ENCODE peak calls at places on chromosomes 11 and 22, in five cellular contexts. U is tibial nerve, D is Peyer's patch, C is HCT116, M is sigmoid colon. B is an unnamed sample.
A peak's percentile ranks its signal among the peaks of the same experiment; 100 is the strongest.

GRCh38 chr11:66956689-66957290 is 1.4 kb downstream of the PC start:
- DNase-seq in U (peak; percentile 25), D (no peak), C (no peak), M (peak; percentile 70), B (no peak)

GRCh38 chr22:17601031-17601430 is 27.5 kb downstream of the ATP6V1E1 start:
- DNase-seq in U (no peak), D (no peak), C (no peak), M (no peak), B (no peak)

GRCh38 chr11:35282226-35282882 is 137.0 kb downstream of the SLC1A2 start:
- DNase-seq in U (no peak), D (no peak), C (no peak), M (no peak), B (no peak)

GRCh38 chr11:49505231-49505630 is 296.8 kb upstream of the FOLH1 start:
- DNase-seq in U (no peak), D (no peak), C (no peak), M (no peak), B (no peak)

GRCh38 chr11:63770763-63771162 is 2.2 kb upstream of the ZFTA start:
- DNase-seq in U (no peak), D (no peak), C (no peak), M (no peak), B (no peak)

GRCh38 chr11:108571001-108571400 is 22.6 kb downstream of the EXPH5 start:
- DNase-seq in U (no peak), D (no peak), C (no peak), M (no peak), B (no peak)

GRCh38 chr11:104134760-104135159 is 29.2 kb downstream of the PDGFD start:
- DNase-seq in U (no peak), D (no peak), C (no peak), M (no peak), B (no peak)

GRCh38 chr11:10584071-10584501 is 15.6 kb upstream of the LYVE1 start:
- DNase-seq in U (no peak), D (no peak), C (no peak), M (peak; percentile 78), B (no peak)

GRCh38 chr11:112223125-112223524 is 3.1 kb upstream of the PTS start:
- DNase-seq in U (no peak), D (no peak), C (no peak), M (no peak), B (no peak)

GRCh38 chr22:50670914-50671538 is 1.6 kb upstream of the SHANK3 start:
- DNase-seq in U (no peak), D (no peak), C (no peak), M (no peak), B (no peak)

GRCh38 chr11:19510468-19510867 is 202.2 kb upstream of the NAV2 start:
- DNase-seq in U (no peak), D (no peak), C (no peak), M (no peak), B (no peak)

GRCh38 chr22:43991316-43992020 is 32.6 kb upstream of the PARVB start:
- DNase-seq in U (no peak), D (no peak), C (no peak), M (peak; percentile 40), B (no peak)

GRCh38 chr11:129192150-129192549 is at the start of gene ARHGAP32:
- DNase-seq in U (no peak), D (no peak), C (no peak), M (no peak), B (peak; percentile 34)

GRCh38 chr22:33114570-33114969 is 56.4 kb upstream of the SYN3 start:
- DNase-seq in U (no peak), D (no peak), C (no peak), M (no peak), B (no peak)

GRCh38 chr11:97336064-97336463 is 946.3 kb downstream of the JRKL start:
- DNase-seq in U (no peak), D (no peak), C (no peak), M (no peak), B (no peak)

GRCh38 chr22:27671413-27671721 is 130.2 kb downstream of the MN1 start:
- DNase-seq in U (no peak), D (no peak), C (no peak), M (no peak), B (no peak)

GRCh38 chr22:35016909-35017308 is 49.0 kb upstream of the ISX start:
- DNase-seq in U (no peak), D (no peak), C (no peak), M (no peak), B (no peak)

GRCh38 chr11:3622521-3622920 is 19.3 kb downstream of the ART5 start:
- DNase-seq in U (no peak), D (no peak), C (no peak), M (peak; percentile 50), B (no peak)

GRCh38 chr11:27040302-27041115 is at the start of gene BBOX1:
- DNase-seq in U (no peak), D (no peak), C (no peak), M (no peak), B (no peak)

GRCh38 chr11:76209671-76209955 is 3.3 kb upstream of the WNT11 start:
- DNase-seq in U (no peak), D (no peak), C (no peak), M (no peak), B (no peak)

GRCh38 chr22:46894851-46895640 is 132.6 kb downstream of the TBC1D22A start:
- DNase-seq in U (no peak), D (no peak), C (no peak), M (no peak), B (no peak)

GRCh38 chr22:28440517-28441366 is 238.9 kb downstream of the TTC28 start:
- DNase-seq in U (no peak), D (no peak), C (no peak), M (no peak), B (no peak)

GRCh38 chr22:46108564-46109473 is 41.5 kb upstream of the PPARA start:
- DNase-seq in U (no peak), D (no peak), C (no peak), M (peak; percentile 87), B (no peak)

GRCh38 chr11:126756416-126756815 is 244.2 kb downstream of the KIRREL3 start:
- DNase-seq in U (no peak), D (no peak), C (no peak), M (no peak), B (no peak)

GRCh38 chr22:49999063-49999900 is 13.3 kb downstream of the IL17REL start:
- DNase-seq in U (no peak), D (no peak), C (no peak), M (no peak), B (peak; percentile 65)

GRCh38 chr22:46308283-46308988 is 11.8 kb downstream of the GTSE1 start:
- DNase-seq in U (no peak), D (no peak), C (no peak), M (no peak), B (no peak)

GRCh38 chr11:34105957-34106504 is 602 bp downstream of the NAT10 start:
- DNase-seq in U (no peak), D (no peak), C (no peak), M (no peak), B (no peak)

GRCh38 chr11:93567406-93567819 is 24.2 kb upstream of the SMCO4 start:
- DNase-seq in U (no peak), D (no peak), C (no peak), M (peak; percentile 71), B (no peak)

GRCh38 chr22:31818481-31819392 is 64.9 kb downstream of the DEPDC5 start:
- DNase-seq in U (no peak), D (no peak), C (no peak), M (no peak), B (no peak)

GRCh38 chr22:22799561-22799960 is 88.1 kb upstream of the IGLL5 start:
- DNase-seq in U (no peak), D (no peak), C (no peak), M (no peak), B (peak; percentile 80)

GRCh38 chr22:22798716-22799115 is 88.9 kb upstream of the IGLL5 start:
- DNase-seq in U (no peak), D (no peak), C (no peak), M (no peak), B (no peak)

GRCh38 chr22:22800716-22801115 is 86.9 kb upstream of the IGLL5 start:
- DNase-seq in U (no peak), D (no peak), C (no peak), M (no peak), B (peak; percentile 25)

GRCh38 chr22:22803285-22803853 is 84.2 kb upstream of the IGLL5 start:
- DNase-seq in U (no peak), D (no peak), C (no peak), M (no peak), B (no peak)

DNA sequence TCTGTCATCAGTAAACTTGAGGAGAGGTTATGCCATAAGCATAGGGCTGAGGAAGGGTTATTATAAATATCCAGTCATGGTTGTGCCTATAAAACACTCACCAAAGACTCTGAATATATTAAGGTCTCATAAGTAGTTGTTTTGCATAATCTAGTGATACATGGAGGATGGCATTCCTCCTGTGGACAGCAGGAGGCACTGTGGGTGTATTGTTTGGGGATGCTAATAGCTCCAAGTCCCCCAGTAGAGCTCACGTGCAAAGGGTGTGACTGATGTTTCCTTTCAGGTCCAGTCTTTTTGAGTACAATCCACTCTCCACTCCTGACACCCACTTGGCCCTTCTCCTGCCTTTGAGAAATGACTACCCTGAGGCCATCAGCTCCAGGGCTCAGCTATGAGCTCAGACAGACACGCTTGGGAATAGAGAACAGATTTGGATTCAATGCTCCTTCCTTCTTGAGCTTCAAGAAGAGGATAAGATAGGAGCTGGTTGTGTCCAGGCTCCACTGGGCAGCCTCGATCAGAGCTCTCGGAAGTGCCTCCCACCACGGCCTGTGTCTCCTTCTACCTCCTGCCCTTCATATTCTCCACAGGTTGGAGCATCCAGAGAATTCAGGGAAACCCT is 85.2 kb upstream of the IGLL5 start:
- DNase-seq in U (no peak), D (no peak), C (no peak), M (no peak), B (no peak)
- TF ChIP-seq CTCF in U (no peak), D (peak; percentile 22), C (peak; percentile 56), M (no peak), B (no peak)

GRCh38 chr11:702731-703461 is 3.1 kb upstream of the EPS8L2 start:
- DNase-seq in U (no peak), D (no peak), C (no peak), M (peak; percentile 65), B (no peak)
- TF ChIP-seq POLR2A in U (no peak), D (no peak), C (no peak), M (no peak), B (no peak)

DNA sequence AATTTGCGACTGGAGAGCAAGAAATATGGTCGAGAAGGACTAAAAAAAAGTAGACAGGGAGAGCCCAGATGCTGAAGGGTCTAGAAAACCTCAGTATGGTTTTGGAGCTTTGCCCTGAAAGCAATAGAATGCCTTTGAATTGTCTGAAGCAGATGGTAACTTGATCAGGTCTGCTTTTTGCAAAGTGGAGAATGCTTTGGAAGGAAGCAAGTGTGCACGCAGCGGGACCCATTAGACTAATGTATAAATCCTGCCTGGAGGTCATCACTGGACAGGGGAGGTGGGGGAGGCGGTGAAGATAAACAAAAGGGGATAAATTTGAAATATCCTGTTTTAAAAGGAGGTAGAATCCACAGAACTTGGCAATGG is 757 bp upstream of the HINFP start:
- DNase-seq in U (no peak), D (no peak), C (no peak), M (no peak), B (no peak)
- H3K4me3 ChIP-seq in U (peak overlapping the region; percentile 88), D (peak overlapping the region; percentile 85), C (peak overlapping the region; percentile 43), M (peak overlapping the region; percentile 88), B (no peak overlapping the region)

DNA sequence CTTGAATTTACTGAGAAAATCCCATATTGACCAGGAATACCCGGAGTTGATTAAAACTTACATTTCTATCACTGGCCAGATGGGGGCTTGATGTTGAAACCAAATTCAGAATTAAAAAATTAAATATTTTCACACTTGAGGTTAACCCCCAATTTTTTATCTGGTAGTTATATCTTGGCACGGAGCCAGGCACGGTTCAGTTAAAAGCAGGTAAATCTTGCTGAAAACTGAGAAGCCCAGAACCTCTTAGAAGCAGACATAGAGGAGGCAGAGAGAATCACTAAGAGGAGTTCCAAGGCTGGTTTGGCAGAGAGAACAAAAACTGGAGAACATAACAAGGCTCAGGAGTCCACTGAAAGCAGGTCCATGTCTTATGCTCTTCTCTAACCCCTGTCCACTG is 77.7 kb downstream of the USP35 start:
- DNase-seq in U (no peak), D (no peak), C (no peak), M (no peak), B (no peak)
- TF ChIP-seq CTCF in U (no peak), D (no peak), C (peak; percentile 7), M (no peak), B (no peak)

B was measured in lower leg skin.